ENCODE peak calls at places on chromosomes 7 and 10, in four cellular contexts. E, O, R and W are unnamed samples.

GRCh38 chr10:129809431-129809830 is 154.6 kb downstream of the EBF3 start:
- DNase-seq in E (no peak), O (no peak), R (no peak), W (no peak)

GRCh38 chr7:139838276-139838675 is 9.2 kb downstream of the TBXAS1 start:
- DNase-seq in E (no peak), O (no peak), R (no peak), W (no peak)

GRCh38 chr10:91124016-91124415 is 96.4 kb upstream of the PCGF5 start:
- DNase-seq in E (no peak), O (no peak), R (no peak), W (no peak)

GRCh38 chr7:46539892-46540483 is 618.9 kb upstream of the IGFBP3 start:
- DNase-seq in E (no peak), O (no peak), R (no peak), W (no peak)

GRCh38 chr10:126140746-126141273 is 244.4 kb downstream of the FANK1 start:
- DNase-seq in E (no peak), O (no peak), R (no peak), W (no peak)

GRCh38 chr10:59283456-59284082 is 78.8 kb downstream of the FAM13C start:
- DNase-seq in E (no peak), O (no peak), R (no peak), W (no peak)

GRCh38 chr7:15508258-15508657 is 53.6 kb downstream of the AGMO start:
- DNase-seq in E (no peak), O (no peak), R (no peak), W (no peak)

GRCh38 chr7:5501465-5501864 is 77.8 kb upstream of the TNRC18 start:
- DNase-seq in E (no peak), O (no peak), R (no peak), W (no peak)

GRCh38 chr10:59072038-59072437 is 104.4 kb upstream of the PHYHIPL start:
- DNase-seq in E (no peak), O (no peak), R (no peak), W (no peak)

GRCh38 chr10:99232357-99232999 is 3.2 kb downstream of the HPSE2 start:
- DNase-seq in E (no peak), O (no peak), R (peak), W (no peak)

GRCh38 chr10:80477813-80478212 is 23.7 kb downstream of the TSPAN14 start:
- DNase-seq in E (no peak), O (no peak), R (no peak), W (peak)

GRCh38 chr7:123537026-123537642 is 2.7 kb upstream of the IQUB start:
- DNase-seq in E (no peak), O (no peak), R (no peak), W (peak)

GRCh38 chr7:107111196-107111595 is 57.6 kb upstream of the HBP1 start:
- DNase-seq in E (no peak), O (no peak), R (no peak), W (no peak)

GRCh38 chr7:155959894-155960293 is 147.6 kb upstream of the SHH start:
- DNase-seq in E (no peak), O (no peak), R (no peak), W (no peak)